ENCODE peak calls at places on chromosomes 6 and 20, in six cellular contexts. G, T, O, Q, N and F are unnamed samples.

GRCh38 chr20:38427655-38428023 is 7.5 kb downstream of the SNHG17 start:
- DNase-seq in G (no peak), T (no peak), O (no peak), Q (no peak), N (no peak), F (no peak)

GRCh38 chr6:117280922-117281321 is 15.6 kb downstream of the VGLL2 start:
- DNase-seq in G (no peak), T (no peak), O (no peak), Q (no peak), N (no peak), F (peak)

GRCh38 chr6:38974389-38975133 is 74.0 kb upstream of the GLP1R start:
- DNase-seq in G (no peak), T (no peak), O (no peak), Q (peak), N (no peak), F (no peak)

GRCh38 chr6:26234421-26235239 is 130.4 kb upstream of the BTN3A2 start:
- DNase-seq in G (peak), T (peak), O (peak), Q (peak), N (peak), F (peak)

GRCh38 chr6:2857580-2858337 is 16.1 kb upstream of the SERPINB1 start:
- DNase-seq in G (peak), T (no peak), O (peak), Q (peak), N (no peak), F (peak)

GRCh38 chr20:50464026-50464724 is 46.0 kb upstream of the PTPN1 start:
- DNase-seq in G (peak), T (no peak), O (no peak), Q (peak), N (peak), F (peak)

GRCh38 chr20:11389188-11389587 is 528.5 kb upstream of the BTBD3 start:
- DNase-seq in G (no peak), T (no peak), O (peak), Q (no peak), N (no peak), F (no peak)

GRCh38 chr6:62043079-62043478 is 242.9 kb downstream of the KHDRBS2 start:
- DNase-seq in G (no peak), T (no peak), O (no peak), Q (no peak), N (no peak), F (no peak)

GRCh38 chr20:49534314-49534713 is 33.6 kb downstream of the PTGIS start:
- DNase-seq in G (no peak), T (peak), O (peak), Q (peak), N (peak), F (peak)

GRCh38 chr6:42468273-42468672 is 16.5 kb upstream of the TRERF1 start:
- DNase-seq in G (no peak), T (no peak), O (no peak), Q (no peak), N (no peak), F (no peak)

GRCh38 chr6:164749126-164749758 is 560.2 kb downstream of the C6orf118 start:
- DNase-seq in G (peak), T (no peak), O (peak), Q (peak), N (no peak), F (no peak)

GRCh38 chr20:31815408-31816188 is 3.6 kb upstream of the MYLK2 start:
- DNase-seq in G (no peak), T (no peak), O (peak), Q (peak), N (peak), F (peak)

GRCh38 chr20:20824924-20825584 is 112.6 kb upstream of the RALGAPA2 start:
- DNase-seq in G (peak), T (peak), O (peak), Q (peak), N (peak), F (peak)

GRCh38 chr6:135854799-135855198 is 3.3 kb downstream of the PDE7B start:
- DNase-seq in G (no peak), T (no peak), O (no peak), Q (no peak), N (no peak), F (no peak)